ENCODE peak calls at places on chromosomes 11 and 22, in five cellular contexts. O is H9; U is NAMALWA; W is activated CD4-positive, alpha-beta T cell treated with anti-CD3 and anti-CD28 coated beads, Interleukin-2, amount 50 U/mL, for 1 hour; D is HTR-8/SVneo. X is an unnamed sample.

GRCh38 chr22:46746620-46747019 is 8.6 kb upstream of the CERK start:
- DNase-seq in W (no peak), O (no peak), U (no peak), D (no peak), X (no peak)

GRCh38 chr11:112344040-112344413 is 83.4 kb upstream of the PLET1 start:
- DNase-seq in O (no peak), U (no peak), W (no peak), D (no peak), X (no peak)

GRCh38 chr11:46889689-46890475 is 28.5 kb downstream of the LRP4 start:
- DNase-seq in D (peak), W (peak), U (peak), O (peak), X (peak)

GRCh38 chr11:413120-414081 is 1.4 kb downstream of the SIGIRR start:
- DNase-seq in U (peak), D (no peak), O (no peak), W (no peak), X (peak)

GRCh38 chr22:46537221-46537945 is at the start of gene CELSR1:
- DNase-seq in W (no peak), O (peak), D (peak), U (no peak), X (peak)

GRCh38 chr22:24423519-24424000 is 3.8 kb upstream of the ADORA2A start:
- DNase-seq in U (peak), W (peak), O (peak), D (peak), X (peak)

GRCh38 chr11:12430912-12431311 is 53.5 kb downstream of the PARVA start:
- DNase-seq in D (peak), O (no peak), U (no peak), W (no peak), X (no peak)

GRCh38 chr11:113476553-113476952 is 1.4 kb upstream of the DRD2 start:
- DNase-seq in U (no peak), W (no peak), O (no peak), D (no peak), X (no peak)

GRCh38 chr11:126147268-126148111 is 64.0 kb downstream of the RPUSD4 start:
- DNase-seq in U (no peak), W (no peak), O (peak), D (no peak), X (no peak)

GRCh38 chr11:101686514-101686913 is 102.7 kb upstream of the TRPC6 start:
- DNase-seq in D (peak), U (no peak), W (no peak), O (no peak), X (no peak)

GRCh38 chr22:47034905-47035419 is 272.5 kb downstream of the TBC1D22A start:
- DNase-seq in O (no peak), D (no peak), U (no peak), W (no peak), X (no peak)

X was measured in RPMI8226.